ENCODE peak calls at places on chromosomes 7 and 10, in seven cellular contexts. N, P, M, E, X, U and C are unnamed samples.

GRCh38 chr7:2938514-2939192 is 94.5 kb upstream of the GNA12 start:
- DNase-seq in U (no peak), M (no peak), X (no peak), N (peak; percentile 58), P (no peak), E (no peak), C (no peak)

GRCh38 chr7:159117366-159118219 is 27.1 kb downstream of the VIPR2 start:
- DNase-seq in N (no peak), E (no peak), X (no peak), M (no peak), U (no peak), P (no peak), C (no peak)

GRCh38 chr10:98608417-98608816 is 161.7 kb upstream of the HPS1 start:
- DNase-seq in E (no peak), U (no peak), N (no peak), P (no peak), X (no peak), M (no peak), C (no peak)

GRCh38 chr10:60388116-60388515 is 1.6 kb downstream of the ANK3 start:
- DNase-seq in U (no peak), N (no peak), P (no peak), E (no peak), X (no peak), M (no peak), C (no peak)

GRCh38 chr10:29266641-29267040 is 22.2 kb upstream of the LYZL1 start:
- DNase-seq in E (no peak), P (no peak), X (no peak), U (no peak), N (peak; percentile 37), M (no peak), C (no peak)

GRCh38 chr10:11610151-11610854 is 1.1 kb downstream of the USP6NL start:
- DNase-seq in U (no peak), X (no peak), N (no peak), E (no peak), P (no peak), M (no peak), C (no peak)

GRCh38 chr10:102632394-102633062 is 11.8 kb upstream of the TRIM8 start:
- DNase-seq in X (no peak), P (no peak), U (no peak), N (no peak), E (no peak), M (no peak), C (no peak)

GRCh38 chr10:43970018-43970698 is 321.5 kb upstream of the ZNF32 start:
- DNase-seq in X (no peak), M (no peak), E (no peak), N (no peak), P (no peak), U (no peak), C (no peak)

GRCh38 chr10:88113232-88113631 is 249.8 kb downstream of the PTEN start:
- DNase-seq in P (no peak), U (no peak), E (no peak), M (peak; percentile 74), X (no peak), N (no peak), C (no peak)

GRCh38 chr7:110168010-110168409 is 922.9 kb upstream of the LRRN3 start:
- DNase-seq in E (no peak), N (no peak), U (no peak), P (no peak), X (no peak), M (no peak), C (no peak)

GRCh38 chr10:33151344-33151864 is 183.1 kb downstream of the NRP1 start:
- DNase-seq in M (no peak), P (no peak), E (no peak), U (no peak), X (no peak), N (no peak), C (no peak)